ENCODE peak calls at places on chromosomes 6 and 20, in six cellular contexts. One of them, this sample, is unnamed.

GRCh38 chr6:135535989-135536414 is 38.5 kb upstream of the AHI1 start:
- DNase-seq in activated CD8-positive, alpha-beta T cell treated with anti-CD3 and anti-CD28 coated beads for 36 hours: peak
- DNase-seq in EH: peak
- DNase-seq in NCI-H460: peak
- DNase-seq in nucleus accumbens: no peak
- DNase-seq in naive B cell: peak
- DNase-seq in this sample: peak

GRCh38 chr6:23180504-23181293 is 611.3 kb downstream of the HDGFL1 start:
- DNase-seq in activated CD8-positive, alpha-beta T cell treated with anti-CD3 and anti-CD28 coated beads for 36 hours: no peak
- DNase-seq in EH: peak
- DNase-seq in NCI-H460: no peak
- DNase-seq in nucleus accumbens: peak
- DNase-seq in naive B cell: no peak
- DNase-seq in this sample: peak

GRCh38 chr6:166507380-166507779 is 79.1 kb downstream of the RAMACL start:
- DNase-seq in activated CD8-positive, alpha-beta T cell treated with anti-CD3 and anti-CD28 coated beads for 36 hours: no peak
- DNase-seq in EH: no peak
- DNase-seq in NCI-H460: no peak
- DNase-seq in nucleus accumbens: no peak
- DNase-seq in naive B cell: no peak
- DNase-seq in this sample: no peak

GRCh38 chr20:64155258-64156135 is 8.8 kb upstream of the MYT1 start:
- DNase-seq in activated CD8-positive, alpha-beta T cell treated with anti-CD3 and anti-CD28 coated beads for 36 hours: no peak
- DNase-seq in EH: no peak
- DNase-seq in NCI-H460: no peak
- DNase-seq in nucleus accumbens: no peak
- DNase-seq in naive B cell: no peak
- DNase-seq in this sample: no peak

GRCh38 chr20:37406010-37406998 is 60.4 kb downstream of the SRC start:
- DNase-seq in activated CD8-positive, alpha-beta T cell treated with anti-CD3 and anti-CD28 coated beads for 36 hours: peak
- DNase-seq in EH: peak
- DNase-seq in NCI-H460: peak
- DNase-seq in nucleus accumbens: peak
- DNase-seq in naive B cell: no peak
- DNase-seq in this sample: peak

GRCh38 chr20:34074101-34074760 is 37.8 kb downstream of the EIF2S2 start:
- DNase-seq in activated CD8-positive, alpha-beta T cell treated with anti-CD3 and anti-CD28 coated beads for 36 hours: peak
- DNase-seq in EH: peak
- DNase-seq in NCI-H460: no peak
- DNase-seq in nucleus accumbens: no peak
- DNase-seq in naive B cell: no peak
- DNase-seq in this sample: no peak

GRCh38 chr20:49381558-49382493 is 100.6 kb downstream of the KCNB1 start:
- DNase-seq in activated CD8-positive, alpha-beta T cell treated with anti-CD3 and anti-CD28 coated beads for 36 hours: no peak
- DNase-seq in EH: peak
- DNase-seq in NCI-H460: no peak
- DNase-seq in nucleus accumbens: peak
- DNase-seq in naive B cell: no peak
- DNase-seq in this sample: no peak

GRCh38 chr6:148999921-149000589 is 253.2 kb downstream of the UST start:
- DNase-seq in activated CD8-positive, alpha-beta T cell treated with anti-CD3 and anti-CD28 coated beads for 36 hours: peak
- DNase-seq in EH: peak
- DNase-seq in NCI-H460: no peak
- DNase-seq in nucleus accumbens: no peak
- DNase-seq in naive B cell: peak
- DNase-seq in this sample: peak

GRCh38 chr20:36478137-36478905 is 63.0 kb upstream of the MYL9 start:
- DNase-seq in activated CD8-positive, alpha-beta T cell treated with anti-CD3 and anti-CD28 coated beads for 36 hours: no peak
- DNase-seq in EH: peak
- DNase-seq in NCI-H460: no peak
- DNase-seq in nucleus accumbens: no peak
- DNase-seq in naive B cell: no peak
- DNase-seq in this sample: no peak

GRCh38 chr6:108477034-108477433 is 83.7 kb upstream of the FOXO3 start:
- DNase-seq in activated CD8-positive, alpha-beta T cell treated with anti-CD3 and anti-CD28 coated beads for 36 hours: no peak
- DNase-seq in EH: no peak
- DNase-seq in NCI-H460: no peak
- DNase-seq in nucleus accumbens: peak
- DNase-seq in naive B cell: no peak
- DNase-seq in this sample: no peak

This sample was measured in OCI-M1.